ENCODE peak calls at places on chromosomes 11 and 22, in six cellular contexts. One of them, this sample, is unnamed.

GRCh38 chr11:93521086-93521485 is 22.1 kb downstream of the SMCO4 start:
- DNase-seq in H1: no peak
- DNase-seq in H9: no peak
- DNase-seq in trophoblast cell: no peak
- DNase-seq in neuronal stem cell: no peak
- DNase-seq in mesenchymal stem cell: no peak
- DNase-seq in this sample: no peak

GRCh38 chr22:46054878-46055158 is 77.9 kb upstream of the WNT7B start:
- DNase-seq in mesenchymal stem cell: no peak
- DNase-seq in neuronal stem cell: no peak
- DNase-seq in H1: no peak
- DNase-seq in H9: no peak
- DNase-seq in trophoblast cell: no peak
- DNase-seq in this sample: no peak

GRCh38 chr11:3087373-3087772 is 30.1 kb upstream of the CARS1 start:
- DNase-seq in H1: no peak
- DNase-seq in trophoblast cell: no peak
- DNase-seq in H9: no peak
- DNase-seq in mesenchymal stem cell: no peak
- DNase-seq in neuronal stem cell: no peak
- DNase-seq in this sample: no peak

GRCh38 chr11:111845256-111846028 is 25.9 kb downstream of the ALG9 start:
- DNase-seq in H9: no peak
- DNase-seq in trophoblast cell: peak
- DNase-seq in neuronal stem cell: no peak
- DNase-seq in mesenchymal stem cell: peak
- DNase-seq in H1: no peak
- DNase-seq in this sample: no peak

GRCh38 chr11:120954381-120954780 is 69.5 kb upstream of the TBCEL start:
- DNase-seq in mesenchymal stem cell: no peak
- DNase-seq in H9: no peak
- DNase-seq in neuronal stem cell: no peak
- DNase-seq in H1: no peak
- DNase-seq in trophoblast cell: no peak
- DNase-seq in this sample: no peak

GRCh38 chr11:124123587-124123986 is 8.3 kb downstream of the VWA5A start:
- DNase-seq in mesenchymal stem cell: no peak
- DNase-seq in trophoblast cell: no peak
- DNase-seq in H9: peak
- DNase-seq in neuronal stem cell: no peak
- DNase-seq in H1: no peak
- DNase-seq in this sample: no peak

GRCh38 chr11:48028909-48029685 is 48.7 kb downstream of the PTPRJ start:
- DNase-seq in mesenchymal stem cell: no peak
- DNase-seq in H9: no peak
- DNase-seq in H1: no peak
- DNase-seq in trophoblast cell: no peak
- DNase-seq in neuronal stem cell: no peak
- DNase-seq in this sample: peak

GRCh38 chr11:85946221-85946620 is 91.0 kb downstream of the CCDC83 start:
- DNase-seq in H1: no peak
- DNase-seq in mesenchymal stem cell: no peak
- DNase-seq in H9: no peak
- DNase-seq in trophoblast cell: no peak
- DNase-seq in neuronal stem cell: no peak
- DNase-seq in this sample: peak

GRCh38 chr11:134181707-134182106 is 42.1 kb downstream of the NCAPD3 start:
- DNase-seq in H9: no peak
- DNase-seq in trophoblast cell: no peak
- DNase-seq in neuronal stem cell: no peak
- DNase-seq in mesenchymal stem cell: no peak
- DNase-seq in H1: no peak
- DNase-seq in this sample: peak

GRCh38 chr11:91220476-91221202 is 997.8 kb upstream of the CHORDC1 start:
- DNase-seq in H9: no peak
- DNase-seq in mesenchymal stem cell: peak
- DNase-seq in H1: no peak
- DNase-seq in trophoblast cell: peak
- DNase-seq in neuronal stem cell: no peak
- DNase-seq in this sample: peak

GRCh38 chr11:36356201-36356600 is 60.1 kb downstream of the PRR5L start:
- DNase-seq in neuronal stem cell: no peak
- DNase-seq in H1: no peak
- DNase-seq in mesenchymal stem cell: no peak
- DNase-seq in H9: no peak
- DNase-seq in trophoblast cell: no peak
- DNase-seq in this sample: no peak

GRCh38 chr11:18367431-18367830 is 26.9 kb upstream of the LDHA start:
- DNase-seq in H1: no peak
- DNase-seq in H9: no peak
- DNase-seq in neuronal stem cell: no peak
- DNase-seq in mesenchymal stem cell: no peak
- DNase-seq in trophoblast cell: peak
- DNase-seq in this sample: peak

GRCh38 chr11:79097279-79097875 is 343.5 kb downstream of the TENM4 start:
- DNase-seq in trophoblast cell: no peak
- DNase-seq in neuronal stem cell: no peak
- DNase-seq in H1: no peak
- DNase-seq in mesenchymal stem cell: no peak
- DNase-seq in H9: no peak
- DNase-seq in this sample: no peak

GRCh38 chr11:82356316-82356715 is 377.3 kb downstream of the FAM181B start:
- DNase-seq in H1: no peak
- DNase-seq in mesenchymal stem cell: no peak
- DNase-seq in trophoblast cell: no peak
- DNase-seq in neuronal stem cell: no peak
- DNase-seq in H9: no peak
- DNase-seq in this sample: no peak

GRCh38 chr11:12871251-12871650 is 137.9 kb upstream of the RASSF10 start:
- DNase-seq in mesenchymal stem cell: no peak
- DNase-seq in H9: no peak
- DNase-seq in H1: no peak
- DNase-seq in neuronal stem cell: no peak
- DNase-seq in trophoblast cell: no peak
- DNase-seq in this sample: no peak

GRCh38 chr11:118536726-118537125 is 5.7 kb downstream of the TMEM25 start:
- DNase-seq in mesenchymal stem cell: peak
- DNase-seq in trophoblast cell: peak
- DNase-seq in H9: no peak
- DNase-seq in H1: no peak
- DNase-seq in neuronal stem cell: no peak
- DNase-seq in this sample: peak

GRCh38 chr11:107857550-107858216 is 904 bp downstream of the SLC35F2 start:
- DNase-seq in H9: no peak
- DNase-seq in H1: peak
- DNase-seq in mesenchymal stem cell: peak
- DNase-seq in trophoblast cell: no peak
- DNase-seq in neuronal stem cell: no peak
- DNase-seq in this sample: peak

GRCh38 chr11:72574046-72574445 is 100.2 kb downstream of the PDE2A start:
- DNase-seq in neuronal stem cell: no peak
- DNase-seq in trophoblast cell: no peak
- DNase-seq in mesenchymal stem cell: no peak
- DNase-seq in H9: no peak
- DNase-seq in H1: no peak
- DNase-seq in this sample: no peak

GRCh38 chr11:95341246-95341645 is 110.2 kb upstream of the SESN3 start:
- DNase-seq in H1: no peak
- DNase-seq in H9: no peak
- DNase-seq in neuronal stem cell: no peak
- DNase-seq in mesenchymal stem cell: no peak
- DNase-seq in trophoblast cell: no peak
- DNase-seq in this sample: no peak

GRCh38 chr11:119175493-119176077 is 7.1 kb downstream of the NLRX1 start:
- DNase-seq in H1: no peak
- DNase-seq in neuronal stem cell: no peak
- DNase-seq in mesenchymal stem cell: peak
- DNase-seq in trophoblast cell: no peak
- DNase-seq in H9: no peak
- DNase-seq in this sample: peak

GRCh38 chr11:65487467-65488272 is 11.2 kb upstream of the MALAT1 start:
- DNase-seq in mesenchymal stem cell: peak
- DNase-seq in trophoblast cell: peak
- DNase-seq in neuronal stem cell: peak
- DNase-seq in H9: peak
- DNase-seq in H1: peak
- DNase-seq in this sample: peak

GRCh38 chr11:94706211-94706610 is 61.9 kb upstream of the AMOTL1 start:
- DNase-seq in neuronal stem cell: no peak
- DNase-seq in H1: no peak
- DNase-seq in mesenchymal stem cell: no peak
- DNase-seq in trophoblast cell: peak
- DNase-seq in H9: no peak
- DNase-seq in this sample: peak

GRCh38 chr11:68074584-68075352 is 35.9 kb downstream of the TCIRG1 start:
- DNase-seq in neuronal stem cell: no peak
- DNase-seq in trophoblast cell: no peak
- DNase-seq in H9: no peak
- DNase-seq in H1: no peak
- DNase-seq in mesenchymal stem cell: no peak
- DNase-seq in this sample: no peak

GRCh38 chr11:9688716-9689511 is 25.0 kb downstream of the SWAP70 start:
- DNase-seq in mesenchymal stem cell: peak
- DNase-seq in neuronal stem cell: no peak
- DNase-seq in trophoblast cell: peak
- DNase-seq in H1: no peak
- DNase-seq in H9: no peak
- DNase-seq in this sample: peak

GRCh38 chr11:124482362-124483147 is 37.1 kb upstream of the OR8B8 start:
- DNase-seq in H1: no peak
- DNase-seq in mesenchymal stem cell: peak
- DNase-seq in trophoblast cell: peak
- DNase-seq in H9: no peak
- DNase-seq in neuronal stem cell: no peak
- DNase-seq in this sample: peak

GRCh38 chr11:1174441-1175370 is 17.0 kb downstream of the MUC5AC start:
- DNase-seq in mesenchymal stem cell: no peak
- DNase-seq in H1: no peak
- DNase-seq in H9: no peak
- DNase-seq in trophoblast cell: no peak
- DNase-seq in neuronal stem cell: no peak
- DNase-seq in this sample: no peak

GRCh38 chr11:10533323-10533722 is 7.7 kb downstream of the RNF141 start:
- DNase-seq in neuronal stem cell: no peak
- DNase-seq in mesenchymal stem cell: no peak
- DNase-seq in H9: no peak
- DNase-seq in H1: no peak
- DNase-seq in trophoblast cell: no peak
- DNase-seq in this sample: no peak

GRCh38 chr11:6843670-6844069 is 1.8 kb upstream of the OR10A5 start:
- DNase-seq in mesenchymal stem cell: no peak
- DNase-seq in trophoblast cell: no peak
- DNase-seq in neuronal stem cell: no peak
- DNase-seq in H1: no peak
- DNase-seq in H9: no peak
- DNase-seq in this sample: no peak

GRCh38 chr11:85539029-85539689 is 88.0 kb downstream of the DLG2 start:
- DNase-seq in trophoblast cell: no peak
- DNase-seq in H1: no peak
- DNase-seq in mesenchymal stem cell: no peak
- DNase-seq in neuronal stem cell: no peak
- DNase-seq in H9: no peak
- DNase-seq in this sample: no peak

GRCh38 chr22:45212306-45212709 is 28.4 kb downstream of the KIAA0930 start:
- DNase-seq in mesenchymal stem cell: peak
- DNase-seq in trophoblast cell: peak
- DNase-seq in neuronal stem cell: no peak
- DNase-seq in H9: no peak
- DNase-seq in H1: no peak
- DNase-seq in this sample: peak

GRCh38 chr11:60887531-60887930 is 18.9 kb downstream of the PRPF19 start:
- DNase-seq in trophoblast cell: peak
- DNase-seq in mesenchymal stem cell: peak
- DNase-seq in H9: peak
- DNase-seq in H1: peak
- DNase-seq in neuronal stem cell: peak
- DNase-seq in this sample: peak

GRCh38 chr22:48155446-48155845 is 1393.0 kb downstream of the TBC1D22A start:
- DNase-seq in H9: no peak
- DNase-seq in neuronal stem cell: no peak
- DNase-seq in H1: no peak
- DNase-seq in mesenchymal stem cell: no peak
- DNase-seq in trophoblast cell: no peak
- DNase-seq in this sample: no peak

GRCh38 chr11:21931436-21932101 is 261.3 kb upstream of the ANO5 start:
- DNase-seq in neuronal stem cell: no peak
- DNase-seq in H9: no peak
- DNase-seq in trophoblast cell: peak
- DNase-seq in mesenchymal stem cell: no peak
- DNase-seq in H1: no peak
- DNase-seq in this sample: no peak

GRCh38 chr11:70281114-70281729 is 10.7 kb downstream of the PPFIA1 start:
- DNase-seq in trophoblast cell: no peak
- DNase-seq in H9: no peak
- DNase-seq in mesenchymal stem cell: no peak
- DNase-seq in H1: no peak
- DNase-seq in neuronal stem cell: no peak
- DNase-seq in this sample: peak

GRCh38 chr11:133181672-133182071 is 350.6 kb downstream of the OPCML start:
- DNase-seq in neuronal stem cell: no peak
- DNase-seq in mesenchymal stem cell: no peak
- DNase-seq in trophoblast cell: no peak
- DNase-seq in H9: no peak
- DNase-seq in H1: no peak
- DNase-seq in this sample: no peak

GRCh38 chr11:92227954-92228935 is 3.6 kb downstream of the FAT3 start:
- DNase-seq in neuronal stem cell: no peak
- DNase-seq in H9: no peak
- DNase-seq in mesenchymal stem cell: no peak
- DNase-seq in trophoblast cell: no peak
- DNase-seq in H1: no peak
- DNase-seq in this sample: no peak
- H2BK5ac ChIP-seq in neuronal stem cell: no peak
- H2BK5ac ChIP-seq in H9: no peak
- H2BK5ac ChIP-seq in mesenchymal stem cell: no peak
- H2BK5ac ChIP-seq in trophoblast cell: no peak
- H2BK5ac ChIP-seq in H1: no peak
- H2BK5ac ChIP-seq in this sample: no peak

GRCh38 chr22:36015806-36016519 is 12.7 kb downstream of the RBFOX2 start:
- DNase-seq in mesenchymal stem cell: no peak
- DNase-seq in H1: no peak
- DNase-seq in trophoblast cell: no peak
- DNase-seq in H9: no peak
- DNase-seq in neuronal stem cell: no peak
- DNase-seq in this sample: no peak
- H2AFZ ChIP-seq in mesenchymal stem cell: no peak
- H2AFZ ChIP-seq in H1: no peak
- H2AFZ ChIP-seq in trophoblast cell: no peak
- H2AFZ ChIP-seq in H9: no peak
- H2AFZ ChIP-seq in neuronal stem cell: no peak
- H2AFZ ChIP-seq in this sample: no peak

GRCh38 chr22:37197451-37198289 is 9.6 kb upstream of the C1QTNF6 start:
- DNase-seq in H1: no peak
- DNase-seq in H9: no peak
- DNase-seq in trophoblast cell: peak
- DNase-seq in neuronal stem cell: no peak
- DNase-seq in mesenchymal stem cell: peak
- DNase-seq in this sample: peak
- H2BK5ac ChIP-seq in H1: peak
- H2BK5ac ChIP-seq in H9: no peak
- H2BK5ac ChIP-seq in trophoblast cell: peak
- H2BK5ac ChIP-seq in neuronal stem cell: peak
- H2BK5ac ChIP-seq in mesenchymal stem cell: no peak
- H2BK5ac ChIP-seq in this sample: no peak

GRCh38 chr11:19959697-19960096 is 200.6 kb downstream of the DBX1 start:
- DNase-seq in trophoblast cell: no peak
- DNase-seq in H1: no peak
- DNase-seq in H9: no peak
- DNase-seq in mesenchymal stem cell: no peak
- DNase-seq in neuronal stem cell: no peak
- DNase-seq in this sample: no peak
- H2AFZ ChIP-seq in trophoblast cell: no peak
- H2AFZ ChIP-seq in H1: no peak
- H2AFZ ChIP-seq in H9: no peak
- H2AFZ ChIP-seq in mesenchymal stem cell: no peak
- H2AFZ ChIP-seq in neuronal stem cell: no peak
- H2AFZ ChIP-seq in this sample: no peak